ENCODE peak calls at places on chromosomes 2 and 18, in four cellular contexts. O, V, U and K are unnamed samples.

GRCh38 chr2:138948070-138948539 is 167.9 kb upstream of the NXPH2 start:
- DNase-seq in O (peak), V (no peak), U (no peak), K (no peak)

GRCh38 chr2:131155208-131155855 is 50.2 kb downstream of the PLEKHB2 start:
- DNase-seq in O (no peak), V (no peak), U (no peak), K (no peak)

GRCh38 chr18:65287642-65288041 is 463.2 kb upstream of the CDH7 start:
- DNase-seq in O (no peak), V (no peak), U (no peak), K (no peak)

GRCh38 chr2:57432528-57432927 is 614.1 kb upstream of the VRK2 start:
- DNase-seq in O (no peak), V (no peak), U (no peak), K (no peak)

GRCh38 chr2:12381543-12382323 is 335.0 kb upstream of the TRIB2 start:
- DNase-seq in O (no peak), V (no peak), U (peak), K (no peak)

GRCh38 chr2:224944707-224945106 is 97.6 kb downstream of the DOCK10 start:
- DNase-seq in O (no peak), V (no peak), U (no peak), K (no peak)

GRCh38 chr2:107801498-107801897 is 25.2 kb upstream of the RGPD4 start:
- DNase-seq in O (no peak), V (no peak), U (peak), K (no peak)

GRCh38 chr2:161265874-161266273 is 42.4 kb upstream of the PSMD14 start:
- DNase-seq in O (no peak), V (no peak), U (no peak), K (no peak)

GRCh38 chr18:23422751-23423418 is 30.2 kb upstream of the RIOK3 start:
- DNase-seq in O (peak), V (peak), U (no peak), K (no peak)

GRCh38 chr18:74945774-74946545 is 263.0 kb downstream of the PTGR3 start:
- DNase-seq in O (no peak), V (no peak), U (no peak), K (no peak)

GRCh38 chr2:13034861-13035260 is 318.1 kb downstream of the TRIB2 start:
- DNase-seq in O (no peak), V (no peak), U (no peak), K (no peak)

GRCh38 chr2:43520919-43521318 is 74.9 kb downstream of the THADA start:
- DNase-seq in O (no peak), V (no peak), U (no peak), K (no peak)

GRCh38 chr18:2303517-2304238 is 267.6 kb downstream of the METTL4 start:
- DNase-seq in O (peak), V (no peak), U (no peak), K (no peak)

GRCh38 chr2:11385847-11386246 is 41.4 kb upstream of the ROCK2 start:
- DNase-seq in O (no peak), V (no peak), U (no peak), K (no peak)

GRCh38 chr2:10079931-10080535 is at the start of gene CYS1:
- DNase-seq in O (peak), V (no peak), U (peak), K (peak)
- H3K27ac ChIP-seq in O (peak), V (peak), U (no peak), K (peak)

DNA sequence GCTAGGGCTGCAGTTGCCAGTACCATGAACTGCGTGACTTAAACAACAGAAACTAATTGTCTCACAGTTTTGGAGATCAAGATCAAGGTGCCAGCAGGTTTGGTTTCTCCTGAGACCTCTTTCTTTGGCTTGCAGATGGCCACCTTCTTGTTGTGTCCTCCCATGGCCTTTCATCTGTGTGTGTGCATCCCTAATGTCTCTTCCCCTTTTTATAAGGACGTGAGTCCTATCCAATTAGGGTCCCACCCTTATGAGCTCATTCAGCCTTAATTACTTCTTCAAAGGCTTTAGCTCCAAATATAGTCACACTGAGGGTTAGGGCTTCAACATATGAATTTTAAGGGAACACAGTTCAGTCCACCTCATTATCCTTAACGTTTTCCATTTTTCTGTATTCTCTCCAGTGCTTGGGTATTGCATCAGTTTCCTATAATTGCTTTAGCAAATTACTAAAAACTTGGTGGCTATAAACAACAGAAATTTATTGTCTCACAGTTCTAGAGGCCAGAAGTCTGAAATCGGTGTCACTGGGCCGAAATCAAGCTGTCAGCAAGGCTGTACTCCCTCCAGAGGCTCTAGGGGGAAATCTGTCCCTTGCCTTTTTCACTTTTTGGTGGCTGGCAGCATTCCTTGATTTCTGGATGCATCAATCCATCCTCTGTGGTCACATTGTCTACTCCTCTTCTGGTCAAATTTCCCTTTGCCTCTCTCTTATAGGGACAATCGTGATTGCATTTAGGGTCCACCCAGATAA is 34.1 kb downstream of the CDC42EP3 start:
- DNase-seq in O (no peak), V (no peak), U (no peak), K (no peak)
- TF ChIP-seq CTCF in O (no peak), V (no peak), U (peak), K (peak)

GRCh38 chr2:231036131-231036530 is 1.2 kb upstream of the C2orf72 start:
- DNase-seq in O (no peak), V (no peak), U (no peak), K (no peak)

GRCh38 chr2:231036578-231037106 is 681 bp upstream of the C2orf72 start:
- DNase-seq in O (no peak), V (no peak), U (no peak), K (no peak)

GRCh38 chr2:231038483-231039293 is 1.4 kb downstream of the C2orf72 start:
- DNase-seq in O (no peak), V (no peak), U (peak), K (no peak)

GRCh38 chr2:231037731-231038482 is 584 bp downstream of the C2orf72 start:
- DNase-seq in O (no peak), V (peak), U (peak), K (peak)

GRCh38 chr2:231037202-231037730 is at the start of gene C2orf72:
- DNase-seq in O (no peak), V (no peak), U (peak), K (peak)
- H3K27ac ChIP-seq in O (no peak), V (peak), U (no peak), K (no peak)

GRCh38 chr2:204024906-204025475 is 88.4 kb downstream of the ICOS start:
- DNase-seq in O (no peak), V (no peak), U (peak), K (no peak)
- TF ChIP-seq CTCF in O (no peak), V (no peak), U (no peak), K (no peak)

GRCh38 chr2:113179446-113180045 is 5.8 kb downstream of the PSD4 start:
- DNase-seq in O (no peak), V (no peak), U (no peak), K (no peak)
- H3K27ac ChIP-seq in O (no peak), V (no peak), U (no peak), K (no peak)

GRCh38 chr2:20366672-20367116 is 16.1 kb upstream of the PUM2 start:
- DNase-seq in O (no peak), V (no peak), U (no peak), K (no peak)
- TF ChIP-seq CTCF in O (no peak), V (no peak), U (no peak), K (no peak)